ENCODE peak calls at places on chromosomes 11 and 22, in ten cellular contexts. C is NB4, U is right lobe of liver, J is dorsolateral prefrontal cortex, Y is endodermal cell, Q is ovary, B is astrocyte of the spinal cord, W is suprapubic skin, Z is lower leg skin, X is heart right ventricle. O is an unnamed sample.

GRCh38 chr22:27372969-27373670 is 428.4 kb downstream of the MN1 start:
- DNase-seq in C (no peak), U (no peak), J (no peak), Y (peak), Q (no peak), B (no peak), W (no peak), Z (no peak), X (no peak), O (no peak)

GRCh38 chr11:3056296-3057068 is 741 bp downstream of the CARS1 start:
- DNase-seq in C (peak), U (peak), J (no peak), Y (peak), Q (no peak), B (no peak), W (no peak), Z (no peak), X (peak), O (no peak)

GRCh38 chr22:44025171-44026065 is 1.3 kb downstream of the PARVB start:
- DNase-seq in C (peak), U (no peak), J (no peak), Y (no peak), Q (no peak), B (no peak), W (peak), Z (peak), X (peak), O (no peak)

GRCh38 chr11:127044535-127044934 is 44.0 kb upstream of the KIRREL3 start:
- DNase-seq in C (no peak), U (no peak), J (no peak), Y (no peak), Q (no peak), B (no peak), W (no peak), Z (no peak), X (no peak), O (no peak)

GRCh38 chr11:64566042-64566914 is 24.7 kb upstream of the SLC22A12 start:
- DNase-seq in C (peak), U (peak), J (no peak), Y (peak), Q (peak), B (peak), W (peak), Z (peak), X (no peak), O (peak)

GRCh38 chr22:23233084-23233501 is 52.8 kb downstream of the BCR start:
- DNase-seq in C (no peak), U (no peak), J (peak), Y (peak), Q (no peak), B (no peak), W (no peak), Z (no peak), X (peak), O (peak)

GRCh38 chr11:1235615-1236315 is 12.9 kb downstream of the MUC5B start:
- DNase-seq in C (no peak), U (peak), J (no peak), Y (no peak), Q (no peak), B (no peak), W (peak), Z (no peak), X (peak), O (no peak)

GRCh38 chr11:3614742-3615171 is 27.0 kb downstream of the ART5 start:
- DNase-seq in C (peak), U (no peak), J (no peak), Y (no peak), Q (no peak), B (no peak), W (no peak), Z (no peak), X (no peak), O (no peak)

GRCh38 chr11:65968600-65969482 is 7.3 kb downstream of the SART1 start:
- DNase-seq in C (no peak), U (no peak), J (no peak), Y (no peak), Q (no peak), B (peak), W (no peak), Z (no peak), X (no peak), O (no peak)

GRCh38 chr22:39517470-39517869 is 2.9 kb upstream of the ATF4 start:
- DNase-seq in C (no peak), U (no peak), J (no peak), Y (no peak), Q (no peak), B (no peak), W (no peak), Z (no peak), X (no peak), O (no peak)

GRCh38 chr11:35842958-35843357 is 100.9 kb upstream of the LDLRAD3 start:
- DNase-seq in C (no peak), U (no peak), J (no peak), Y (no peak), Q (no peak), B (no peak), W (no peak), Z (no peak), X (no peak), O (no peak)

GRCh38 chr11:36300651-36301050 is 4.6 kb downstream of the PRR5L start:
- DNase-seq in C (no peak), U (peak), J (peak), Y (no peak), Q (peak), B (peak), W (no peak), Z (peak), X (peak), O (peak)

DNA sequence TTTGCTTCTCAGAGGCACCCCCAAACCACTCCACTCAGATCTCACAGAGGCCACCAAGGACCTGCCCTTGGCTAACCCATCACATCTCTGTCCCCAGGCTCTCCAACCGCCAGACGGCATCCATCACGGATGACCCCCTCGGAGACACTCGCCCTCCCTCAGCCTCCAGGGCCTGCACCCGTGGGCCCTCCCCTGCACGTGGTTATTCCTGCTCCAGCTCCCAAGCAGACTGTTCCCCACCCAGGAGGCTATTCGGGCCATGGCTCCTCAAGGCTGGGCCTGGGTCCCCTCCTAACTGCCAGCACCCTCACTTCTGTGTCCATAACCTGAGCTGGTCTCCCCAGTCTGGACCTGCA is 11.0 kb downstream of the CELSR1 start:
- DNase-seq in C (no peak), U (no peak), J (no peak), Y (no peak), Q (no peak), B (no peak), W (no peak), Z (no peak), X (no peak), O (no peak)
- H3K4me3 ChIP-seq in C (no peak), U (no peak), J (no peak), Y (no peak), Q (no peak), B (no peak), W (no peak), Z (no peak), X (no peak), O (no peak)

DNA sequence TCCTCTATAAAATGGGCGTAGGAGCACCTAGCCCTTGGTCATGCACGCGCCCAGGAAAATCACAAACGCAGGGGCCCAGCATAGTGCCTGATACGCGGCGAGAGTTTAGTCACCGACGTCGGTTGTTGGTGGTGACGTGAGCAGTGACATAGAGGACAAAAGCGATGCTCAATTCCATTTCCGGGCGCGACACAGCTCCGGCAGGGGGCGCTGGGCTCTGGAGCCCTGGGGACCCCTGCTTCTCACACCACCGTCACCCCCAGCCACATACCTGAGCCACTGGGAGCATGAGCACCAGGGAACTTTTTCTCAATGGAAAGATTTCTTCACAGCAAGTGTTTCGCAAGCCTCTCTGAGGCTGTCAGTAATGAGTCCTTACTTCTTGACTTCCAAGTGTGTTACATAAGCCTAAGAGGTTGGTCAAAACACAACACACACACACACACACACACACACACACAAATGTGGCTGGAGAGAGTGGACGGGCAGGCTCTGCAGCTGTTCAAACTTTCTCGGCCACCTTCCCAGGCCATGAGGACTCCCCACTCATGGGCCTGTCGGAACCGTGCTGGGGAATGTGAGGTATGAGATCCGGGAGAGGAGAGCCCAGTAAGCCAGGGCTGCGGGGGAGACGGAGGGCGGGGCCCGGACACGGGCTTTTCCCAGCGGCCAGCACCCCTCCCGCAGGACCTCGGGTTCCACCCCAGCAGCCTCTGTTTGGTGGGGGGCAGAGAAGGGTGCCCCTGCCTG is 36.9 kb upstream of the LINC01488 start:
- DNase-seq in C (peak), U (no peak), J (no peak), Y (peak), Q (no peak), B (peak), W (no peak), Z (peak), X (peak), O (peak)
- TF ChIP-seq CTCF in C (peak), U (no peak), J (no peak), Y (peak), Q (no peak), B (peak), W (peak), Z (no peak), X (peak), O (peak)

GRCh38 chr11:48066881-48067800 is 86.8 kb downstream of the PTPRJ start:
- DNase-seq in C (peak), U (no peak), J (no peak), Y (peak), Q (no peak), B (peak), W (peak), Z (no peak), X (no peak), O (no peak)

GRCh38 chr11:48062649-48063048 is 82.3 kb downstream of the PTPRJ start:
- DNase-seq in C (no peak), U (no peak), J (no peak), Y (no peak), Q (no peak), B (no peak), W (no peak), Z (no peak), X (no peak), O (no peak)

GRCh38 chr11:48058777-48059176 is 78.4 kb downstream of the PTPRJ start:
- DNase-seq in C (no peak), U (no peak), J (no peak), Y (no peak), Q (no peak), B (no peak), W (no peak), Z (no peak), X (no peak), O (no peak)

GRCh38 chr11:48064306-48064705 is 83.9 kb downstream of the PTPRJ start:
- DNase-seq in C (no peak), U (no peak), J (no peak), Y (no peak), Q (no peak), B (peak), W (peak), Z (no peak), X (no peak), O (peak)

DNA sequence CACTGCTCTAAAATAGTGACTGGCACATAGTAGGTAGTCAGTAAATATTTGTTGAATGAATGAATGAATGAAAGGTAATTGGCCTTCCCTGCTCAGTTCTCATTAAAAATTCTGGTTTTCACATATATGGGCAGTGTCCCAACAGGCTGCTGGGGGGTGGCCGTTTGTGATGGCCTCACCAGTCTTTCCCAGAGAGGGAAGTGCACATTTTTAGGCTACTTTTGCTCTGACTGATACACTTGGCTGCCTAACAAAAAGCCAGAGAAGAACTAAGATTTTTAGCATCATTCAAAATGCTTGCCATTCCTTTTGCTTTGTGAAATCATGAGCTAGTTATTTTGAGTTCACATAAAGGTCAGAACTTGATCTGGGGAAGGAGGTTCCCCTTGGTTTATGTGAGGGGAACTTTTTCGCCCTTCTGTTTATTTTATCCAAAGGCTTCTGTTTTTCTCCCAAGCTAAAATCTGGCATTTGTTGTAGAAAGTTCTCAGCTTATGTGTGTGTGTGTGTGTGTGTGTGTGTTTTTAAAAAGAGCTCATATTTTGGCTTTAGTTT is 83.1 kb downstream of the PTPRJ start:
- DNase-seq in C (no peak), U (no peak), J (no peak), Y (no peak), Q (no peak), B (peak), W (no peak), Z (no peak), X (no peak), O (peak)
- H3K4me3 ChIP-seq in C (no peak), U (no peak), J (no peak), Y (no peak), Q (no peak), B (no peak), W (no peak), Z (no peak), X (no peak), O (no peak)

DNA sequence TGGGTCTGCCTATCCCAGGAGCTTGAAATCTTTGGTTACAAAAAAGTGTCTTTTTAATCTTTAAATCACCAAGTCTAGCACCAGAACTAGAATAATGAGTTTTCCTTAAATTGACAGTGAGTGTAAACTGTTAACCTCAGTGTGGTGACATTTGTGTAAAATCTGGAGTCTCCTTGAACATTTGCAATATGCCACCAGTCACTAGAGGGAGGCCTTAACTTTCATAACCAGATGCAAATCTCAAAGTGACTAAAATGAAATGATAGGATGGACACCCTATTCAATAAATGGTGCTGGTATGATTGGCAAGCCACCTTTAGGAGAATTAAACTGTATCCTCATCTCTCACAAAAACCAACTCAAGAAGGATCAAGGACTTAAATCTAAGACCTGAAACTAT is 8.3 kb upstream of the SCGB1D2 start:
- DNase-seq in C (peak), U (no peak), J (no peak), Y (no peak), Q (no peak), B (no peak), W (no peak), Z (no peak), X (no peak), O (peak)
- TF ChIP-seq CTCF in C (peak), U (no peak), J (no peak), Y (no peak), Q (no peak), B (no peak), W (no peak), Z (no peak), X (no peak), O (no peak)

DNA sequence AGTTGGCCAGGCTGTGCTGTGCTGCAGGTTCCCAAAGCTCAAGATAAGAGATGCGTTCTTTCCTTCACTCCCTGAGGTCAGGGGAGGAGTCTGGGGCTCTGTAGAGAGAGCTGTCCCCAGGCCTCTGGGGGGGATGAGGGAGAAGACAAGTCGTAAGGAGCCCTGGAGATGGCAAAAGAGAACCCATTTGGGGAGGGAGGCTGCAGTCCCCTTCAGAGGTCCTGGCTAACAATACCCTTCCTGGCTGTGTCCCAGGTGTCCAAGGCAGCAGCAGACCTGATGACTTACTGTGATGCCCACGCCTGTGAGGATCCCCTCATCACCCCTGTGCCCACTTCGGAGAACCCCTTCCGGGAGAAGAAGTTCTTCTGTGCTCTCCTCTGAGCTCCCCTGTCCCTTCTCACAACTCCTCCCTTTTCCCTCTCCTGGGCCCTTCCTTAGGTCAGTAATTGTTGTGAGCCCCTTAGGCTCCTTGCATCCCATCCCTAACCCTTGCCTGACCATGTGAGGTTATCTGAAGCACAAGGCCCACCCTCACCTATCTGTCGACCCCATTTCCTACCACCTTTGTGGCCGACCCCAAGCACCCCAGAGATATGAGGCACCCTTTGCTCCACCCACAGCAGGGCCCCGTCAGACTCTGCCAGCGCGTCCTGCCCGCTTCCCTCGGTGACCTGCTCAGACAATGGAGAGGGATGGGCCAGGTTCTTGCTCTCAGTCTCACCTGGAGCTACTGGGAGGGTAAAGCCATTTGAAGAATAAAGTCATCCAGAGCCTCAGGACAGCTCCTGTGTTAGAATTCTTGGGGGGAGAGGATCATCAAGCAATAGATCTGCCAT is 1.2 kb downstream of the GNG3 start:
- DNase-seq in C (no peak), U (no peak), J (no peak), Y (peak), Q (peak), B (no peak), W (peak), Z (peak), X (no peak), O (no peak)
- H3K4me3 ChIP-seq in C (no peak), U (peak), J (peak), Y (peak), Q (peak), B (peak), W (peak), Z (peak), X (peak), O (peak)

O was measured in fibroblast of pulmonary artery.